ENCODE peak calls at places on chromosomes 7 and 10, in eight cellular contexts. N is HCT116; M is neural progenitor cell; W is SJSA1; S is A549; E is breast epithelium; Q is ascending aorta; G is effector memory CD4-positive, alpha-beta T cell. T is an unnamed sample. For H3K4me1, the result is how much of the 10 kb centered on the place peaks cover.

GRCh38 chr7:149664666-149665065 is 108.7 kb downstream of the ZNF467 start:
- DNase-seq in N (peak), M (no peak), W (no peak), S (no peak), E (no peak), Q (no peak), G (no peak), T (no peak)

GRCh38 chr10:86974484-86974883 is 6.2 kb downstream of the ADIRF start:
- DNase-seq in N (no peak), M (no peak), W (no peak), S (no peak), E (no peak), Q (no peak), G (no peak), T (no peak)

GRCh38 chr10:133359554-133359971 is 1.7 kb upstream of the FUOM start:
- DNase-seq in N (no peak), M (no peak), W (no peak), S (no peak), E (no peak), Q (no peak), G (peak), T (no peak)

GRCh38 chr10:130960531-130960930 is 351.0 kb downstream of the TCERG1L start:
- DNase-seq in N (no peak), M (no peak), W (no peak), S (no peak), E (no peak), Q (no peak), G (no peak), T (no peak)

GRCh38 chr7:151013728-151014497 is 10.4 kb downstream of the ATG9B start:
- DNase-seq in N (no peak), M (peak), W (peak), S (no peak), E (peak), Q (peak), G (peak), T (peak)

GRCh38 chr7:28858206-28858605 is 99.9 kb downstream of the TRIL start:
- DNase-seq in N (no peak), M (no peak), W (no peak), S (no peak), E (no peak), Q (no peak), G (no peak), T (no peak)

GRCh38 chr7:4794591-4795350 is 19.3 kb downstream of the AP5Z1 start:
- DNase-seq in N (no peak), M (no peak), W (no peak), S (no peak), E (no peak), Q (no peak), G (no peak), T (no peak)

GRCh38 chr7:126529833-126530232 is 722.9 kb downstream of the GRM8 start:
- DNase-seq in N (no peak), M (no peak), W (no peak), S (no peak), E (no peak), Q (no peak), G (no peak), T (no peak)

GRCh38 chr10:13257621-13258150 is 23.5 kb upstream of the UCMA start:
- DNase-seq in N (no peak), M (no peak), W (no peak), S (no peak), E (no peak), Q (no peak), G (no peak), T (no peak)

GRCh38 chr7:155676052-155676451 is 31.6 kb downstream of the RBM33 start:
- DNase-seq in N (no peak), M (no peak), W (no peak), S (no peak), E (no peak), Q (no peak), G (no peak), T (no peak)

GRCh38 chr7:24701232-24701898 is 55.9 kb downstream of the GSDME start:
- DNase-seq in N (no peak), M (no peak), W (peak), S (no peak), E (peak), Q (no peak), G (no peak), T (no peak)

GRCh38 chr7:1106783-1107421 is 19.0 kb downstream of the GPER1 start:
- DNase-seq in N (no peak), M (no peak), W (no peak), S (no peak), E (no peak), Q (no peak), G (no peak), T (no peak)

GRCh38 chr7:39952378-39952777 is 2.3 kb downstream of the CDK13 start:
- DNase-seq in N (no peak), M (no peak), W (peak), S (no peak), E (no peak), Q (no peak), G (no peak), T (peak)

GRCh38 chr7:5396542-5396941 is 27.1 kb downstream of the TNRC18 start:
- DNase-seq in N (peak), M (no peak), W (no peak), S (peak), E (no peak), Q (no peak), G (peak), T (peak)

GRCh38 chr7:3978839-3979238 is 677.8 kb downstream of the SDK1 start:
- DNase-seq in N (no peak), M (no peak), W (no peak), S (no peak), E (no peak), Q (no peak), G (no peak), T (no peak)

GRCh38 chr7:99975782-99976521 is at the start of gene AZGP1:
- DNase-seq in N (no peak), M (no peak), W (no peak), S (no peak), E (peak), Q (no peak), G (no peak), T (no peak)

GRCh38 chr10:111875760-111876159 is 307.8 kb downstream of the GPAM start:
- DNase-seq in N (no peak), M (no peak), W (no peak), S (no peak), E (no peak), Q (no peak), G (no peak), T (no peak)

GRCh38 chr7:101114492-101114891 is 12.4 kb upstream of the SERPINE1 start:
- DNase-seq in N (no peak), M (no peak), W (no peak), S (no peak), E (no peak), Q (no peak), G (no peak), T (no peak)

GRCh38 chr10:93030409-93030808 is 30.2 kb upstream of the CYP26C1 start:
- DNase-seq in N (peak), M (no peak), W (peak), S (peak), E (no peak), Q (no peak), G (no peak), T (no peak)

GRCh38 chr10:93080350-93081046 is 6.8 kb downstream of the CYP26A1 start:
- DNase-seq in N (peak), M (peak), W (peak), S (peak), E (peak), Q (peak), G (peak), T (peak)

GRCh38 chr7:129784783-129785456 is 167.8 kb downstream of the UBE2H start:
- DNase-seq in N (no peak), M (peak), W (no peak), S (no peak), E (no peak), Q (no peak), G (no peak), T (no peak)

GRCh38 chr7:14403587-14403986 is 414.1 kb upstream of the ETV1 start:
- DNase-seq in N (no peak), M (no peak), W (no peak), S (no peak), E (no peak), Q (no peak), G (no peak), T (no peak)

GRCh38 chr7:130982651-130983050 is 248.6 kb upstream of the KLF14 start:
- DNase-seq in N (no peak), M (no peak), W (no peak), S (no peak), E (no peak), Q (no peak), G (no peak), T (no peak)
- H3K4me1 ChIP-seq in N (half or more), M (under half), W (under half), S (under half), E (under half), Q (under half), G (half or more), T (half or more)

GRCh38 chr7:89023146-89023545 is 227.6 kb upstream of the TEX47 start:
- DNase-seq in N (no peak), M (no peak), W (peak), S (no peak), E (no peak), Q (no peak), G (no peak), T (no peak)

GRCh38 chr7:89012016-89012415 is 216.5 kb upstream of the TEX47 start:
- DNase-seq in N (no peak), M (no peak), W (no peak), S (no peak), E (no peak), Q (no peak), G (no peak), T (no peak)

GRCh38 chr7:89021741-89022140 is 226.2 kb upstream of the TEX47 start:
- DNase-seq in N (no peak), M (no peak), W (no peak), S (no peak), E (no peak), Q (no peak), G (no peak), T (no peak)

GRCh38 chr7:89017676-89018075 is 222.1 kb upstream of the TEX47 start:
- DNase-seq in N (no peak), M (no peak), W (no peak), S (no peak), E (no peak), Q (no peak), G (no peak), T (no peak)
- H3K4me3 ChIP-seq in N (no peak), M (no peak), W (no peak), S (no peak), E (no peak), Q (no peak), G (no peak), T (no peak)

GRCh38 chr7:144391014-144391413 is 12.5 kb downstream of the NOBOX start:
- DNase-seq in N (no peak), M (no peak), W (no peak), S (no peak), E (no peak), Q (no peak), G (no peak), T (no peak)

GRCh38 chr7:144386741-144387140 is 16.8 kb downstream of the NOBOX start:
- DNase-seq in N (no peak), M (no peak), W (no peak), S (no peak), E (no peak), Q (no peak), G (no peak), T (no peak)

GRCh38 chr7:144388950-144389349 is 14.5 kb downstream of the NOBOX start:
- DNase-seq in N (no peak), M (no peak), W (no peak), S (no peak), E (no peak), Q (no peak), G (no peak), T (no peak)

GRCh38 chr7:144391823-144392255 is 11.7 kb downstream of the NOBOX start:
- DNase-seq in N (peak), M (peak), W (peak), S (peak), E (no peak), Q (no peak), G (peak), T (peak)

DNA sequence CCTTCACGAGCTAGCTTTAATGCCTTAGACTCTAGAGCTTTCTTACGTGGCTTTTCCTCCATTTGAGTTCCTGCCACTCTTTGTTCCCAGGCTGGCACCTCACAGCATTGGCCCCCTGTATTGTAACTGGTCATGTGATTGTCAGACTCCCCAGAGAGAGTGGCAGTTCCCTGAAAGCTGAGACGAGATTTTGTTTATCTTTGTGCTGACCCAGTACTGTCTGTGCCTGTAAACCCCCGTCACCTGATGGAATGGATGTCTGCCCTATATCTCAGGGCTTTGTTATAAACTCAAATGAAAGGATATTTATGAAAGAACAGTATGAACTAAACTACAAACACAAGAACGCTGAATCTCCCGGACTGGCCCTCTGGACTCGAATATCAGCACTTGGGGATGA is 13.0 kb downstream of the NOBOX start:
- DNase-seq in N (no peak), M (no peak), W (no peak), S (no peak), E (no peak), Q (no peak), G (no peak), T (no peak)
- H3K27ac ChIP-seq in N (no peak), M (no peak), W (no peak), S (no peak), E (no peak), Q (no peak), G (no peak), T (no peak)

DNA sequence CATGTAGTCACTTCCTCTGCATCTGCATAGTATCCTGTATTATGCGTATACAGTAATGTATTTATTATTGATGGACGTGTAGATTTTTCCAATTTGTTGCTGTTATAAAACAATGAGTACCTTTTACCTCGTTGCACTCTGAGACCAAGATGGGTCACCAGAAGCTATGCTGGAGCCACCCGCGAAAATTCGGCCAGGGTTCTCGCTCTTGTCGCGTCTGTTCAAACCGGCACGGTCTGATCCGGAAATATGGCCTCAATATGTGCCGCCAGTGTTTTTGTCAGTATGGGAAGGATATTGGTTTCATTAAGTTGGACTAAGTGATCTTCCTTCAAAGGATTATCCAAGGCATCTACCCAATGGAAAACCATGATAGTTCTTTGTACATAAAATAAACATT is 1.0 kb downstream of the PSMC2 start:
- DNase-seq in N (no peak), M (no peak), W (no peak), S (no peak), E (no peak), Q (no peak), G (no peak), T (no peak)
- H3K4me1 ChIP-seq in N (under half), M (under half), W (under half), S (under half), E (under half), Q (under half), G (under half), T (half or more)